ENCODE peak calls at places on chromosomes 2 and 18, in eight cellular contexts. Y is HTR-8/SVneo; X is GM12865; A is iris pigment epithelial cell; T is activated naive CD4-positive, alpha-beta T cell treated with anti-CD3 and anti-CD28 coated beads, Interleukin-2, amount 50 U/mL, for 16 hours; D is effector CD4-positive, alpha-beta T cell; J is A172; I is left cardiac atrium. S is an unnamed sample.

GRCh38 chr18:78517973-78518372 is 461.6 kb upstream of the SALL3 start:
- DNase-seq in Y (no peak), X (no peak), A (no peak), T (no peak), D (no peak), J (no peak), I (no peak), S (no peak)

GRCh38 chr2:136665741-136666140 is 99.6 kb upstream of the THSD7B start:
- DNase-seq in Y (no peak), X (no peak), A (no peak), T (no peak), D (no peak), J (no peak), I (no peak), S (no peak)

GRCh38 chr2:48248251-48248933 is 281.6 kb upstream of the STON1 start:
- DNase-seq in Y (peak; percentile 79), X (peak; percentile 72), A (peak; percentile 92), T (no peak), D (no peak), J (peak; percentile 90), I (no peak), S (no peak)

GRCh38 chr2:152400607-152401214 is 65.7 kb downstream of the FMNL2 start:
- DNase-seq in Y (no peak), X (no peak), A (no peak), T (no peak), D (no peak), J (no peak), I (no peak), S (no peak)

GRCh38 chr18:33596178-33596854 is 18.3 kb downstream of the ASXL3 start:
- DNase-seq in Y (no peak), X (no peak), A (peak; percentile 47), T (no peak), D (no peak), J (peak; percentile 19), I (no peak), S (no peak)

GRCh38 chr2:206105541-206105940 is 19.6 kb upstream of the INO80D start:
- DNase-seq in Y (no peak), X (no peak), A (no peak), T (no peak), D (no peak), J (no peak), I (no peak), S (no peak)

GRCh38 chr2:222523783-222524544 is 99.6 kb downstream of the SGPP2 start:
- DNase-seq in Y (no peak), X (peak; percentile 18), A (no peak), T (no peak), D (no peak), J (no peak), I (no peak), S (no peak)

GRCh38 chr2:7612969-7613368 is 695.8 kb downstream of the RNF144A start:
- DNase-seq in Y (no peak), X (no peak), A (peak; percentile 15), T (no peak), D (no peak), J (peak; percentile 17), I (no peak), S (no peak)

GRCh38 chr2:187429989-187430388 is 18.1 kb downstream of the CALCRL start:
- DNase-seq in Y (peak; percentile 5), X (no peak), A (peak; percentile 88), T (no peak), D (no peak), J (peak; percentile 64), I (no peak), S (no peak)

GRCh38 chr18:58579561-58580047 is 49.3 kb downstream of the ALPK2 start:
- DNase-seq in Y (peak; percentile 51), X (no peak), A (peak; percentile 92), T (no peak), D (no peak), J (peak; percentile 86), I (no peak), S (no peak)

GRCh38 chr2:96815326-96816126 is 542 bp upstream of the CNNM3 start:
- DNase-seq in Y (peak; percentile 75), X (peak; percentile 24), A (peak; percentile 66), T (peak; percentile 37), D (no peak), J (peak; percentile 27), I (no peak), S (no peak)

GRCh38 chr2:49002750-49003149 is 151.6 kb downstream of the FSHR start:
- DNase-seq in Y (no peak), X (no peak), A (peak; percentile 1), T (no peak), D (no peak), J (no peak), I (no peak), S (no peak)

GRCh38 chr2:121904656-121905055 is 149.2 kb downstream of the TSN start:
- DNase-seq in Y (no peak), X (no peak), A (no peak), T (no peak), D (no peak), J (no peak), I (no peak), S (no peak)

GRCh38 chr2:67498931-67499330 is 101.8 kb downstream of the ETAA1 start:
- DNase-seq in Y (no peak), X (no peak), A (no peak), T (no peak), D (no peak), J (no peak), I (no peak), S (no peak)

GRCh38 chr2:237682151-237682550 is 54.8 kb downstream of the LRRFIP1 start:
- DNase-seq in Y (no peak), X (no peak), A (no peak), T (no peak), D (no peak), J (no peak), I (no peak), S (no peak)

GRCh38 chr2:55111570-55112228 is 61.4 kb upstream of the RTN4 start:
- DNase-seq in Y (peak; percentile 89), X (no peak), A (peak; percentile 97), T (no peak), D (no peak), J (peak; percentile 95), I (peak; percentile 80), S (no peak)

GRCh38 chr2:11169333-11169732 is 14.1 kb downstream of the SLC66A3 start:
- DNase-seq in Y (no peak), X (no peak), A (peak; percentile 26), T (no peak), D (no peak), J (no peak), I (no peak), S (no peak)

GRCh38 chr2:80887923-80888322 is 583.4 kb upstream of the LRRTM1 start:
- DNase-seq in Y (no peak), X (no peak), A (no peak), T (no peak), D (no peak), J (no peak), I (no peak), S (no peak)

GRCh38 chr18:45920367-45920766 is 46.8 kb downstream of the EPG5 start:
- DNase-seq in Y (no peak), X (peak; percentile 9), A (peak; percentile 73), T (no peak), D (no peak), J (peak; percentile 83), I (peak; percentile 89), S (no peak)

GRCh38 chr18:63604791-63605567 is 17.8 kb downstream of the SERPINB13 start:
- DNase-seq in Y (no peak), X (no peak), A (peak; percentile 12), T (no peak), D (no peak), J (peak; percentile 5), I (no peak), S (no peak)

GRCh38 chr2:240503375-240503774 is 54.4 kb downstream of the ANKMY1 start:
- DNase-seq in Y (no peak), X (no peak), A (no peak), T (no peak), D (no peak), J (no peak), I (no peak), S (no peak)

GRCh38 chr18:39825485-39825884 is 2129.5 kb upstream of the PIK3C3 start:
- DNase-seq in Y (no peak), X (no peak), A (peak; percentile 59), T (no peak), D (no peak), J (peak; percentile 27), I (no peak), S (no peak)

GRCh38 chr2:95287806-95288205 is 9.3 kb upstream of the KCNIP3 start:
- DNase-seq in Y (no peak), X (no peak), A (no peak), T (no peak), D (no peak), J (no peak), I (no peak), S (no peak)

GRCh38 chr2:222797308-222797707 is 63.5 kb upstream of the ACSL3 start:
- DNase-seq in Y (peak; percentile 44), X (no peak), A (peak; percentile 50), T (no peak), D (no peak), J (peak; percentile 29), I (no peak), S (no peak)

GRCh38 chr2:69046221-69046662 is 33.3 kb downstream of the ANTXR1 start:
- DNase-seq in Y (peak; percentile 40), X (no peak), A (peak; percentile 95), T (no peak), D (no peak), J (peak; percentile 97), I (no peak), S (no peak)

GRCh38 chr2:239008004-239008403 is 160.1 kb downstream of the TWIST2 start:
- DNase-seq in Y (no peak), X (no peak), A (no peak), T (no peak), D (no peak), J (no peak), I (no peak), S (no peak)

GRCh38 chr18:6382968-6383367 is 31.7 kb downstream of the L3MBTL4 start:
- DNase-seq in Y (no peak), X (no peak), A (no peak), T (no peak), D (no peak), J (no peak), I (no peak), S (no peak)

GRCh38 chr2:117958186-117958585 is 55.7 kb downstream of the CCDC93 start:
- DNase-seq in Y (no peak), X (no peak), A (peak; percentile 85), T (no peak), D (no peak), J (peak; percentile 37), I (no peak), S (no peak)

GRCh38 chr2:239398536-239398935 is 2.3 kb downstream of the HDAC4 start:
- DNase-seq in Y (no peak), X (no peak), A (no peak), T (no peak), D (no peak), J (no peak), I (no peak), S (no peak)

GRCh38 chr18:27964811-27965210 is 212.1 kb downstream of the CDH2 start:
- DNase-seq in Y (peak; percentile 2), X (no peak), A (peak; percentile 36), T (no peak), D (no peak), J (peak; percentile 86), I (no peak), S (no peak)

S was measured in T-helper 9 cell.